ENCODE peak calls at places on chromosomes 4 and X, in four cellular contexts. H, T, E and D are unnamed samples.

GRCh38 chr4:36290641-36291040 is 9.2 kb downstream of the DTHD1 start:
- DNase-seq in H (no peak), E (no peak), T (no peak), D (no peak)

GRCh38 chr4:98546910-98547544 is 111.4 kb downstream of the TSPAN5 start:
- DNase-seq in H (no peak), T (no peak), E (no peak), D (no peak)

GRCh38 chrX:95055991-95056390 is 1382.0 kb downstream of the FAM133A start:
- DNase-seq in H (no peak), T (no peak), E (no peak), D (no peak)

GRCh38 chr4:88104902-88105610 is 53.4 kb downstream of the ABCG2 start:
- DNase-seq in T (no peak), E (no peak), H (no peak), D (no peak)

GRCh38 chrX:45849261-45849660 is 648.6 kb upstream of the DIPK2B start:
- DNase-seq in H (no peak), T (no peak), E (no peak), D (no peak)

GRCh38 chr4:141802324-141802723 is 165.9 kb downstream of the IL15 start:
- DNase-seq in E (no peak), T (no peak), H (no peak), D (no peak)

GRCh38 chr4:64857815-64858214 is 448.6 kb upstream of the TECRL start:
- DNase-seq in H (no peak), T (no peak), E (no peak), D (no peak)

GRCh38 chr4:84325625-84326024 is 173.5 kb downstream of the NKX6-1 start:
- DNase-seq in H (no peak), E (no peak), T (no peak), D (no peak)

GRCh38 chr4:26176621-26177121 is 144.1 kb upstream of the RBPJ start:
- DNase-seq in E (no peak), T (no peak), H (no peak), D (no peak)

GRCh38 chr4:4859010-4859798 is at the start of gene MSX1:
- DNase-seq in E (no peak), T (no peak), H (peak), D (peak)

GRCh38 chr4:17561195-17561909 is 15.6 kb upstream of the LAP3 start:
- DNase-seq in H (no peak), E (no peak), T (no peak), D (no peak)

GRCh38 chrX:39470588-39471155 is 627.1 kb downstream of the BCOR start:
- DNase-seq in T (no peak), E (no peak), H (no peak), D (no peak)

GRCh38 chrX:70452143-70452733 is 7.6 kb downstream of the DLG3 start:
- DNase-seq in E (no peak), H (no peak), T (no peak), D (no peak)

GRCh38 chrX:110384490-110384889 is 25.8 kb downstream of the RTL9 start:
- DNase-seq in E (no peak), H (no peak), T (no peak), D (no peak)

GRCh38 chr4:162497564-162498167 is 333.9 kb upstream of the FSTL5 start:
- DNase-seq in H (no peak), T (no peak), E (peak), D (no peak)
- TF ChIP-seq POLR2AphosphoS5 in H (no peak), T (no peak), E (no peak), D (no peak)

DNA sequence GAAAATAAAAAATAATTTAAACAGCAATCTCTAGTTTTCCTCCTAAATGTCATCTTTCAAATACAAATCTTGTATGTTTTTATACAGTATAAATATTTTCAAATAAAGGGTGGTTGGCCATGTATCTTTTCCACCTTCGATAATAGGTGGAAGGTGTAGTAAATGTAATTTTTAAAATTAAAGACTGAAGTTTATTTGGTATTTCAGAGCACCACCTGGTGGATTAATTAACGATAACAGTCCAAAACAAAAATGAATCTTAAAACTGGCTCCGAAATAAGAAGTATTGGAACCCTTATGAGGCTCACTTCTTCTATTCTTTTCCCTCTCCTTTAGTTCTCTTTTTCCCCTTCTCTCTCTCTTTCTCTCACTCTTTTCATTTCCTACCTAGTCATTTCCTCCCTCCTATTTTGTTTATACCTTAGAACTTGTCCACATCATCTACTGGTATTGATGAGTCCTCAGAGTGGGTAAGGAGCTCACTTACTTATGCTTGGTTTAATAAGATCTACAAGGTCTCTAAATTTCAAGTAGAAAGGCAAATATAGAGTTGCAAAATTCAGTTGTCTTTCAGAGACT is 82.9 kb upstream of the EXOC1L start:
- DNase-seq in H (no peak), T (no peak), E (no peak), D (no peak)
- TF ChIP-seq TAF1 in H (no peak), T (no peak), E (no peak), D (no peak)

GRCh38 chr4:11634283-11634682 is 205.6 kb upstream of the HS3ST1 start:
- DNase-seq in H (no peak), E (no peak), T (no peak), D (no peak)
- TF ChIP-seq POLR2AphosphoS5 in H (no peak), E (no peak), T (no peak), D (no peak)

DNA sequence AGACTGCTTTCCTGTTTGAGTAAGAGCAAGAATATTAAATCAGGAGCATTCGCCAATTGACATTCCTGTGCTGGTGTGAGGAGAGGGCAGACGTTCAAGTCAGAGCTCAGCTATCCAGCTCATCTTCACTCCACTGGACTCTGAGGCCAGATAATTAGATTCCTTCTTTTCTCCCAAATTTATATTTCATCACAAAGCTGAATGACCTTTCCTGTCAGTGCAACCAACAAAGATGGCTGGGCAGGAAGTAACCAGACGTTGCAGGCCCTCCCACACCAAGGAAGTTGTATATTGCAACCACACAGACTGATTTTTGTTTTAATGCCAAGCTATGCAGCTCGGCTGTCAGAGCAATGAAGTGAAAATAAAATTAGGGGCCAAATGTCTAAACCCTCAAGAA is 578.8 kb upstream of the FAT1 start:
- DNase-seq in E (no peak), H (no peak), T (no peak), D (no peak)
- TF ChIP-seq TAF1 in E (no peak), H (no peak), T (no peak), D (no peak)

GRCh38 chr4:47566975-47567374 is 81.9 kb downstream of the ATP10D start:
- DNase-seq in E (no peak), T (no peak), H (no peak), D (no peak)
- TF ChIP-seq POLR2AphosphoS5 in E (no peak), T (no peak), H (no peak), D (no peak)

GRCh38 chr4:124640037-124640730 is 72.3 kb downstream of the ANKRD50 start:
- DNase-seq in E (no peak), T (no peak), H (no peak), D (no peak)
- TF ChIP-seq TAF1 in E (no peak), T (no peak), H (no peak), D (no peak)